ENCODE peak calls at places on chromosomes 4 and X, in five cellular contexts. One of them, this sample, is unnamed.

GRCh38 chr4:6437682-6438264 is 34.6 kb downstream of the PPP2R2C start:
- DNase-seq in astrocyte: no peak
- DNase-seq in mesenchymal stem cell: no peak
- DNase-seq in PC-9: no peak
- DNase-seq in spleen: no peak
- DNase-seq in this sample: no peak

GRCh38 chr4:72326692-72327632 is 242.1 kb downstream of the ADAMTS3 start:
- DNase-seq in spleen: no peak
- DNase-seq in mesenchymal stem cell: peak
- DNase-seq in astrocyte: peak
- DNase-seq in PC-9: no peak
- DNase-seq in this sample: no peak

GRCh38 chr4:149749769-149750168 is 65.9 kb downstream of the IQCM start:
- DNase-seq in astrocyte: no peak
- DNase-seq in spleen: no peak
- DNase-seq in PC-9: no peak
- DNase-seq in mesenchymal stem cell: no peak
- DNase-seq in this sample: no peak

GRCh38 chr4:74320559-74321118 is 12.4 kb downstream of the EPGN start:
- DNase-seq in spleen: peak
- DNase-seq in astrocyte: peak
- DNase-seq in PC-9: peak
- DNase-seq in mesenchymal stem cell: peak
- DNase-seq in this sample: peak

GRCh38 chr4:168562021-168562691 is 65.3 kb downstream of the PALLD start:
- DNase-seq in mesenchymal stem cell: no peak
- DNase-seq in astrocyte: peak
- DNase-seq in spleen: no peak
- DNase-seq in PC-9: no peak
- DNase-seq in this sample: no peak

GRCh38 chrX:77014655-77015377 is 432.4 kb upstream of the FGF16 start:
- DNase-seq in mesenchymal stem cell: no peak
- DNase-seq in spleen: no peak
- DNase-seq in astrocyte: no peak
- DNase-seq in PC-9: no peak
- DNase-seq in this sample: no peak

GRCh38 chrX:128619490-128619889 is 567.3 kb upstream of the ACTRT1 start:
- DNase-seq in mesenchymal stem cell: no peak
- DNase-seq in astrocyte: no peak
- DNase-seq in spleen: no peak
- DNase-seq in PC-9: no peak
- DNase-seq in this sample: no peak

GRCh38 chr4:74410272-74410671 is 34.7 kb upstream of the AREG start:
- DNase-seq in spleen: no peak
- DNase-seq in mesenchymal stem cell: peak
- DNase-seq in PC-9: no peak
- DNase-seq in astrocyte: peak
- DNase-seq in this sample: no peak

GRCh38 chr4:182924497-182924896 is 7.3 kb upstream of the DCTD start:
- DNase-seq in mesenchymal stem cell: peak
- DNase-seq in astrocyte: peak
- DNase-seq in PC-9: no peak
- DNase-seq in spleen: no peak
- DNase-seq in this sample: no peak

GRCh38 chr4:173095022-173095421 is 73.6 kb upstream of the GALNT7 start:
- DNase-seq in PC-9: no peak
- DNase-seq in astrocyte: no peak
- DNase-seq in spleen: no peak
- DNase-seq in mesenchymal stem cell: no peak
- DNase-seq in this sample: no peak

GRCh38 chrX:6708041-6708440 is 173.1 kb upstream of the VCX3A start:
- DNase-seq in astrocyte: no peak
- DNase-seq in spleen: no peak
- DNase-seq in PC-9: peak
- DNase-seq in mesenchymal stem cell: no peak
- DNase-seq in this sample: no peak

GRCh38 chrX:108361316-108361715 is 76.9 kb downstream of the COL4A6 start:
- DNase-seq in mesenchymal stem cell: peak
- DNase-seq in spleen: no peak
- DNase-seq in astrocyte: peak
- DNase-seq in PC-9: no peak
- DNase-seq in this sample: no peak

GRCh38 chr4:10371869-10372471 is 85.3 kb downstream of the ZNF518B start:
- DNase-seq in astrocyte: no peak
- DNase-seq in spleen: peak
- DNase-seq in PC-9: no peak
- DNase-seq in mesenchymal stem cell: no peak
- DNase-seq in this sample: no peak

GRCh38 chrX:49704692-49705404 is 9.1 kb upstream of the PAGE1 start:
- DNase-seq in PC-9: no peak
- DNase-seq in mesenchymal stem cell: no peak
- DNase-seq in spleen: no peak
- DNase-seq in astrocyte: no peak
- DNase-seq in this sample: no peak

GRCh38 chrX:125291124-125291523 is 28.5 kb upstream of the TEX13C start:
- DNase-seq in mesenchymal stem cell: no peak
- DNase-seq in PC-9: no peak
- DNase-seq in spleen: no peak
- DNase-seq in astrocyte: no peak
- DNase-seq in this sample: no peak

GRCh38 chr4:140702096-140702757 is 54.0 kb downstream of the TBC1D9 start:
- DNase-seq in astrocyte: no peak
- DNase-seq in PC-9: no peak
- DNase-seq in spleen: no peak
- DNase-seq in mesenchymal stem cell: no peak
- DNase-seq in this sample: no peak
- H3K27ac ChIP-seq in astrocyte: no peak
- H3K27ac ChIP-seq in PC-9: no peak
- H3K27ac ChIP-seq in spleen: peak
- H3K27ac ChIP-seq in mesenchymal stem cell: no peak
- H3K27ac ChIP-seq in this sample: no peak

DNA sequence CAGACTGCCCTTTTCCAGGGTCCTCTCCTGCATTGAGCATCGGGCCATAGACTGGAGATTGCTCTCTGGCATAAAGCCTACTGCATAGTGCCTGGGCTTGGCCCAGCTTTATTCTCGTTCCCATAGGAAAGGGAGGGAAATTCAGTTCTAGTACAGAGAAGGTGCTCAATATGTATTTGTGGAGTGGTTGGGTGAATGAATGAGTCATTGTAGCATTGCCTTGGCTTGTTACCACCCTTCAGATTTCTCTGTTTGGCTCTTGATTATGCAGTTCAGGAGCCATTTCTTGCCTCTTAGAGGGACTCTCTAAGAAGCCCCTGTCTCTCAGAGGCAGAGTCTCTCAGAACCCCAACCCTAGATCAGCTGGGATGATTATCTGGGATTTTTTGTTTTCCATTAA is 2.6 kb downstream of the TMEM35A start:
- DNase-seq in spleen: no peak
- DNase-seq in PC-9: no peak
- DNase-seq in mesenchymal stem cell: no peak
- DNase-seq in astrocyte: no peak
- DNase-seq in this sample: no peak
- H3K4me3 ChIP-seq in spleen: no peak
- H3K4me3 ChIP-seq in PC-9: no peak
- H3K4me3 ChIP-seq in mesenchymal stem cell: no peak
- H3K4me3 ChIP-seq in astrocyte: no peak
- H3K4me3 ChIP-seq in this sample: no peak

GRCh38 chrX:40087574-40088298 is 10.0 kb downstream of the BCOR start:
- DNase-seq in astrocyte: no peak
- DNase-seq in PC-9: no peak
- DNase-seq in mesenchymal stem cell: peak
- DNase-seq in spleen: peak
- DNase-seq in this sample: peak
- H3K27ac ChIP-seq in astrocyte: no peak
- H3K27ac ChIP-seq in PC-9: no peak
- H3K27ac ChIP-seq in mesenchymal stem cell: no peak
- H3K27ac ChIP-seq in spleen: no peak
- H3K27ac ChIP-seq in this sample: peak

DNA sequence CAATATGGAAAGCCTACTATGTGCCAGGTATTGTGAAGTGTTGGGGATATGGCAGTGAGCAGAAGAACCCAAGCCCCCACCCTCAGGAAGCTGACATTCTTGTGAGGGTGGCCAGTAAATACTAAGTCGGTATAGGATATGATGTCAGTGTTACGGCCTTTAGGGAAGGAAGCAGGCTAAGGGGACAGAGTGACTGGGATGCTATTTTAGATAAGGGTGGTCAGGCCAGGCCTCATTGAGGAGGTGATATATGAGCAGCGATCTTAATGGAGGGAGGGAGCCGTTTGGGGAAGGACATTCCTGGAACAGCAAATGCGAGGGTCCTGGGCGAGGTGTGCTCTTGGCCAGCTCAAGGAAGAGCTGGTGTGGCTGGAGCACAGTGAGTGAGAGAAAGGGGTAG is 2.0 kb downstream of the ATP6AP1 start:
- DNase-seq in PC-9: no peak
- DNase-seq in astrocyte: no peak
- DNase-seq in spleen: no peak
- DNase-seq in mesenchymal stem cell: no peak
- DNase-seq in this sample: no peak
- H3K4me3 ChIP-seq in PC-9: no peak
- H3K4me3 ChIP-seq in astrocyte: no peak
- H3K4me3 ChIP-seq in spleen: no peak
- H3K4me3 ChIP-seq in mesenchymal stem cell: no peak
- H3K4me3 ChIP-seq in this sample: no peak

GRCh38 chr4:7763106-7763505 is 176.6 kb downstream of the AFAP1 start:
- DNase-seq in mesenchymal stem cell: no peak
- DNase-seq in astrocyte: no peak
- DNase-seq in spleen: peak
- DNase-seq in PC-9: no peak
- DNase-seq in this sample: no peak

GRCh38 chr4:7762376-7763040 is 177.2 kb downstream of the AFAP1 start:
- DNase-seq in astrocyte: no peak
- DNase-seq in spleen: peak
- DNase-seq in mesenchymal stem cell: no peak
- DNase-seq in PC-9: no peak
- DNase-seq in this sample: no peak

GRCh38 chr4:7764466-7764865 is 175.2 kb downstream of the AFAP1 start:
- DNase-seq in astrocyte: no peak
- DNase-seq in spleen: peak
- DNase-seq in PC-9: no peak
- DNase-seq in mesenchymal stem cell: no peak
- DNase-seq in this sample: no peak

GRCh38 chr4:7765676-7766075 is 174.0 kb downstream of the AFAP1 start:
- DNase-seq in astrocyte: no peak
- DNase-seq in PC-9: no peak
- DNase-seq in mesenchymal stem cell: no peak
- DNase-seq in spleen: peak
- DNase-seq in this sample: no peak

DNA sequence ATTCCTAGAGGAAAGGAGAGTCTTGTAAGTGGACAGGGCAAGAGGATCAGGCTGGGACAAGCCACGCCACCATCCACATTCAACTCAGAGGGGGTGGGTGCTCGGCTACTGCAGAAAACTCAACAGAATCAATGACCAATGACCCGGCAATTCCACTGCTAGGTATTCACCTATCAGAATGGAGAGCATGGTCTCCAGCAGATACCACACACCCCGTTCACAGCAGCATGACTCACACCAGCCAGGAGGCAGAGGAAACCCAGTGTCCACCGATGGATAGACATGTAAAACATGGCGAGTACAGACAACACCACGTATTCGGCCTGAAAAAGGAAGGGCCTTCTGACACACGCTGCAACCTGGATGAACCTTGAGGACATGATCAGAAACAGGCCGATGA is 175.9 kb downstream of the AFAP1 start:
- DNase-seq in PC-9: no peak
- DNase-seq in mesenchymal stem cell: peak
- DNase-seq in astrocyte: peak
- DNase-seq in spleen: peak
- DNase-seq in this sample: no peak
- H3K27ac ChIP-seq in PC-9: no peak
- H3K27ac ChIP-seq in mesenchymal stem cell: peak
- H3K27ac ChIP-seq in astrocyte: peak
- H3K27ac ChIP-seq in spleen: no peak
- H3K27ac ChIP-seq in this sample: no peak

DNA sequence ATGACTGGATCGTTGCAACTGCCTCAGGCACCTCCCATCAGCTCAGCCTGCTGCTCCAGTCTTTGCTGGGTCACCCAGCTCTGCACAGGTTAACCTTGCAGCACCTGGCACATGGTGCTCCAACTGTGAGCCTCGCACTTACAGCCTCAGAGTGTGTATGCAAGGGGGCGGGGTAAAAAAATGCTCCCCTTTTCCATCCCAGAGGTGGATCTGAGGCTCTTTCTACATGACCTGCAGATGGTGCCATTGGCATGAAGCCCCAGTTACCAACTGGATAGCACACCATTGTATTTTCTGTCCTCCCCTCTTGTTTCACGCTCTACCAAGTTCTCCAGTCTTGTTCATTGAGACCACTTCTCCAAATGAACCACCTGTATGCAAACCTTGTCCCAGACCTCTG is 46.2 kb upstream of the TRPC3 start:
- DNase-seq in mesenchymal stem cell: no peak
- DNase-seq in spleen: peak
- DNase-seq in astrocyte: no peak
- DNase-seq in PC-9: no peak
- DNase-seq in this sample: no peak
- H3K4me3 ChIP-seq in mesenchymal stem cell: no peak
- H3K4me3 ChIP-seq in spleen: no peak
- H3K4me3 ChIP-seq in astrocyte: no peak
- H3K4me3 ChIP-seq in PC-9: no peak
- H3K4me3 ChIP-seq in this sample: no peak

GRCh38 chr4:99645638-99646037 is 12.0 kb downstream of the C4orf54 start:
- DNase-seq in PC-9: no peak
- DNase-seq in astrocyte: no peak
- DNase-seq in mesenchymal stem cell: no peak
- DNase-seq in spleen: no peak
- DNase-seq in this sample: no peak

GRCh38 chr4:99640676-99641075 is 17.0 kb downstream of the C4orf54 start:
- DNase-seq in PC-9: no peak
- DNase-seq in astrocyte: no peak
- DNase-seq in mesenchymal stem cell: no peak
- DNase-seq in spleen: no peak
- DNase-seq in this sample: no peak

GRCh38 chr4:99642725-99643489 is 14.7 kb downstream of the C4orf54 start:
- DNase-seq in spleen: peak
- DNase-seq in PC-9: no peak
- DNase-seq in astrocyte: no peak
- DNase-seq in mesenchymal stem cell: no peak
- DNase-seq in this sample: no peak

GRCh38 chr4:99645036-99645435 is 12.6 kb downstream of the C4orf54 start:
- DNase-seq in astrocyte: no peak
- DNase-seq in spleen: no peak
- DNase-seq in PC-9: no peak
- DNase-seq in mesenchymal stem cell: no peak
- DNase-seq in this sample: no peak

DNA sequence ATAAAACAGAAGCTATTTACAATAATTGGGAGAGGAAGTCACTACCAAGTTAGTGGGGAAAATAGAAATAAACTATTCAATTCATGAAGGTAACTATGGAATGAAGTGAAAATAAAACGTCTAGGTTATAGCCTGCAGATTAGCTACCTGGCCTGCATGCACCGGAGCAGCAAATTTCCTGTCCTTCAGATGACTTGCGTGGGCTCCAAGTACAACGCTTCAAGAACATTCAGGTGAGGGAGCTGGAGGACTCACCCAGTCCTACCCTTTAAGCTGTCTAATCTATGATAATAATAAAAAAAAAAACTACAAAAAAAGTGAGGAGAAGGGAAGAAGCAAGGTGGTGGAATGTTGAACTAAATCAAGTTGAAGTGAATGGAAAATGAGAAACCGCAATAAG is 13.2 kb downstream of the C4orf54 start:
- DNase-seq in PC-9: no peak
- DNase-seq in spleen: no peak
- DNase-seq in mesenchymal stem cell: no peak
- DNase-seq in astrocyte: no peak
- DNase-seq in this sample: no peak
- H3K27ac ChIP-seq in PC-9: no peak
- H3K27ac ChIP-seq in spleen: no peak
- H3K27ac ChIP-seq in mesenchymal stem cell: no peak
- H3K27ac ChIP-seq in astrocyte: no peak
- H3K27ac ChIP-seq in this sample: no peak